ENCODE peak calls at places on chromosome 2, in six cellular contexts. T is NCI-H187 treated with DMSO at 0.1 percent for 48 hours, X is MCF 10A, K is SK-N-SH, Y is H54, N is GM13976. I is an unnamed sample.

GRCh38 chr2:69567157-69567908 is 76.2 kb downstream of the AAK1 start:
- DNase-seq in T (no peak), X (peak; percentile 11), K (no peak), Y (peak; percentile 25), N (no peak), I (peak; percentile 11)

GRCh38 chr2:8316356-8316755 is 365.5 kb upstream of the ID2 start:
- DNase-seq in T (no peak), X (no peak), K (no peak), Y (no peak), N (no peak), I (no peak)

GRCh38 chr2:127066942-127067341 is 40.0 kb downstream of the BIN1 start:
- DNase-seq in T (no peak), X (peak; percentile 75), K (no peak), Y (no peak), N (no peak), I (no peak)

GRCh38 chr2:216289470-216289869 is 82.8 kb downstream of the MARCHF4 start:
- DNase-seq in T (no peak), X (no peak), K (no peak), Y (no peak), N (no peak), I (no peak)

GRCh38 chr2:164810843-164811242 is 30.8 kb downstream of the COBLL1 start:
- DNase-seq in T (no peak), X (peak; percentile 63), K (no peak), Y (no peak), N (no peak), I (no peak)

GRCh38 chr2:4247796-4248195 is 544.4 kb downstream of the DCDC2C start:
- DNase-seq in T (no peak), X (no peak), K (no peak), Y (no peak), N (no peak), I (no peak)

GRCh38 chr2:19900536-19901200 is 1.1 kb downstream of the TTC32 start:
- DNase-seq in T (no peak), X (peak; percentile 30), K (peak; percentile 11), Y (no peak), N (no peak), I (peak; percentile 33)

GRCh38 chr2:66569321-66569851 is 134.5 kb downstream of the MEIS1 start:
- DNase-seq in T (peak; percentile 73), X (no peak), K (no peak), Y (no peak), N (no peak), I (no peak)

GRCh38 chr2:15485949-15486348 is 75.2 kb downstream of the NBAS start:
- DNase-seq in T (no peak), X (no peak), K (no peak), Y (no peak), N (no peak), I (no peak)

GRCh38 chr2:152491139-152491472 is 156.1 kb downstream of the FMNL2 start:
- DNase-seq in T (no peak), X (no peak), K (no peak), Y (no peak), N (no peak), I (no peak)

GRCh38 chr2:22375094-22375493 is 1009.9 kb upstream of the KLHL29 start:
- DNase-seq in T (no peak), X (peak; percentile 2), K (no peak), Y (no peak), N (no peak), I (no peak)

GRCh38 chr2:40087434-40087833 is 308.4 kb upstream of the THUMPD2 start:
- DNase-seq in T (no peak), X (no peak), K (no peak), Y (no peak), N (no peak), I (no peak)

GRCh38 chr2:45905643-45905969 is 254.1 kb downstream of the PRKCE start:
- DNase-seq in T (no peak), X (no peak), K (no peak), Y (no peak), N (no peak), I (no peak)

GRCh38 chr2:67650292-67651133 is 253.4 kb downstream of the ETAA1 start:
- DNase-seq in T (peak; percentile 9), X (peak; percentile 88), K (peak; percentile 67), Y (peak; percentile 14), N (peak; percentile 36), I (peak; percentile 74)

GRCh38 chr2:235852528-235852920 is 315.7 kb downstream of the GBX2 start:
- DNase-seq in T (no peak), X (no peak), K (peak; percentile 81), Y (no peak), N (no peak), I (no peak)

GRCh38 chr2:118339386-118339785 is 251.1 kb downstream of the INSIG2 start:
- DNase-seq in T (no peak), X (no peak), K (no peak), Y (no peak), N (no peak), I (no peak)

GRCh38 chr2:28972778-28973335 is 8.2 kb upstream of the TOGARAM2 start:
- DNase-seq in T (no peak), X (no peak), K (no peak), Y (no peak), N (no peak), I (no peak)

GRCh38 chr2:190583507-190584337 is 49.2 kb upstream of the NEMP2 start:
- DNase-seq in T (no peak), X (no peak), K (peak; percentile 33), Y (no peak), N (no peak), I (no peak)

GRCh38 chr2:3300224-3300623 is 77.4 kb downstream of the EIPR1 start:
- DNase-seq in T (no peak), X (no peak), K (no peak), Y (no peak), N (no peak), I (no peak)

GRCh38 chr2:112959109-112959591 is 18.7 kb upstream of the IL36G start:
- DNase-seq in T (no peak), X (no peak), K (peak; percentile 8), Y (no peak), N (no peak), I (no peak)

GRCh38 chr2:182784777-182785176 is 68.7 kb downstream of the DNAJC10 start:
- DNase-seq in T (no peak), X (peak; percentile 34), K (peak; percentile 37), Y (no peak), N (peak; percentile 5), I (peak; percentile 8)

GRCh38 chr2:74550231-74550630 is 3.5 kb downstream of the LOXL3 start:
- DNase-seq in T (no peak), X (no peak), K (no peak), Y (no peak), N (no peak), I (no peak)